ENCODE peak calls at places on chromosomes 3 and 15, in nine cellular contexts. B is neural progenitor cell, P is OCI-LY7, S is HCT116, H is hepatocyte, U is MM.1S, O is GM23338, D is SK-N-SH, F is PC-3. Z is an unnamed sample.

GRCh38 chr3:53496984-53497383 is 2.6 kb downstream of the CACNA1D start:
- DNase-seq in B (no peak), P (no peak), S (no peak), H (no peak), U (no peak), O (no peak), D (no peak), F (no peak), Z (no peak)

GRCh38 chr15:89121414-89121813 is 33.2 kb downstream of the ABHD2 start:
- DNase-seq in B (no peak), P (no peak), S (no peak), H (peak; percentile 77), U (no peak), O (no peak), D (no peak), F (peak; percentile 71), Z (no peak)

GRCh38 chr15:85993116-85993515 is 86.6 kb upstream of the AGBL1 start:
- DNase-seq in B (no peak), P (no peak), S (no peak), H (no peak), U (no peak), O (no peak), D (no peak), F (no peak), Z (no peak)

GRCh38 chr15:100900136-100900894 is 18.8 kb upstream of the LRRK1 start:
- DNase-seq in B (peak; percentile 32), P (no peak), S (no peak), H (no peak), U (no peak), O (no peak), D (no peak), F (no peak), Z (no peak)

GRCh38 chr3:126356373-126357298 is 572 bp downstream of the KLF15 start:
- DNase-seq in B (peak; percentile 72), P (peak; percentile 40), S (no peak), H (peak; percentile 44), U (no peak), O (peak; percentile 41), D (peak; percentile 82), F (no peak), Z (peak; percentile 49)

GRCh38 chr3:168093790-168094189 is 1.9 kb downstream of the GOLIM4 start:
- DNase-seq in B (no peak), P (no peak), S (no peak), H (no peak), U (no peak), O (no peak), D (no peak), F (no peak), Z (no peak)

GRCh38 chr3:46278816-46279672 is 36.8 kb downstream of the CCR3 start:
- DNase-seq in B (no peak), P (no peak), S (no peak), H (no peak), U (peak; percentile 79), O (no peak), D (no peak), F (no peak), Z (no peak)

GRCh38 chr15:90212221-90213079 is 11.3 kb downstream of the SEMA4B start:
- DNase-seq in B (no peak), P (no peak), S (no peak), H (peak; percentile 4), U (no peak), O (no peak), D (no peak), F (peak; percentile 88), Z (no peak)

GRCh38 chr3:111998661-111999641 is at the start of gene TAGLN3:
- DNase-seq in B (peak; percentile 96), P (peak; percentile 10), S (no peak), H (peak; percentile 45), U (peak; percentile 51), O (peak; percentile 78), D (peak; percentile 70), F (peak; percentile 33), Z (peak; percentile 56)

GRCh38 chr3:143644370-143645089 is 203.7 kb downstream of the SLC9A9 start:
- DNase-seq in B (peak; percentile 76), P (peak; percentile 26), S (peak; percentile 47), H (peak; percentile 84), U (peak; percentile 14), O (peak; percentile 85), D (peak; percentile 22), F (peak; percentile 74), Z (peak; percentile 87)

GRCh38 chr15:59208850-59209249 is 2.2 kb downstream of the LDHAL6B start:
- DNase-seq in B (no peak), P (no peak), S (no peak), H (no peak), U (no peak), O (no peak), D (no peak), F (peak; percentile 13), Z (peak; percentile 77)

GRCh38 chr3:13655074-13655913 is 106.4 kb downstream of the FBLN2 start:
- DNase-seq in B (peak; percentile 91), P (no peak), S (no peak), H (peak; percentile 85), U (no peak), O (peak; percentile 88), D (peak; percentile 96), F (peak; percentile 70), Z (peak; percentile 78)

GRCh38 chr3:69014022-69014580 is 617 bp upstream of the EOGT start:
- DNase-seq in B (no peak), P (no peak), S (no peak), H (no peak), U (no peak), O (no peak), D (no peak), F (no peak), Z (peak; percentile 24)

GRCh38 chr15:36232491-36232890 is 346.9 kb upstream of the CDIN1 start:
- DNase-seq in B (no peak), P (no peak), S (no peak), H (no peak), U (no peak), O (peak; percentile 69), D (no peak), F (no peak), Z (no peak)

GRCh38 chr15:62619105-62619504 is 423.4 kb upstream of the TPM1 start:
- DNase-seq in B (no peak), P (no peak), S (no peak), H (no peak), U (no peak), O (no peak), D (no peak), F (no peak), Z (peak; percentile 52)

GRCh38 chr15:62619526-62619925 is 423.0 kb upstream of the TPM1 start:
- DNase-seq in B (no peak), P (no peak), S (no peak), H (no peak), U (no peak), O (no peak), D (no peak), F (no peak), Z (peak; percentile 52)

GRCh38 chr15:62624541-62625399 is 417.8 kb upstream of the TPM1 start:
- DNase-seq in B (peak; percentile 29), P (no peak), S (no peak), H (no peak), U (no peak), O (no peak), D (no peak), F (no peak), Z (peak; percentile 96)

GRCh38 chr15:62625421-62626033 is 417.0 kb upstream of the TPM1 start:
- DNase-seq in B (no peak), P (no peak), S (no peak), H (peak; percentile 40), U (no peak), O (no peak), D (peak; percentile 66), F (no peak), Z (peak; percentile 86)

DNA sequence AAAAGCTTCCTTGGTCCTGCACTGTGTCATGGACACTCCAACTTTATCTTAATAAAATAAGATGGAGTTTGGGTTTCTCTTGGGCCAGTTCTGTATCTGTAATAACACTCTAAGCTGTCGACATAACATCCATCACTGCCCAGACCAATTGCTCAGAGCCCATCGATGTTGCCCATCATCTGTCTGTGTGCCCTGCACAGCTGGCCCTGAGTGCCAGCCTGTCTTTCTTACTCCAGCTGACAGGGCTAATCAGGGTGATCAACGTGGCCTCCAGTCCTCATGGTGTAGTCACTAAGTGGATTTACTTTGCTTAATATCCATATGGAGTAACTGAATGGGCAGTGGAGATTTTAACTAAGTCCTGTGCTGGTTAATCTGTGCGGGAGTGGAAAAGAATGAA is 419.8 kb upstream of the TPM1 start:
- DNase-seq in B (no peak), P (no peak), S (no peak), H (no peak), U (no peak), O (no peak), D (peak; percentile 75), F (no peak), Z (no peak)
- TF ChIP-seq EZH2phosphoT487 in B (no peak), P (no peak), S (no peak), H (no peak), U (no peak), O (no peak), D (no peak), F (no peak), Z (no peak)

GRCh38 chr3:23302276-23302675 is 99.1 kb downstream of the UBE2E2 start:
- DNase-seq in B (no peak), P (no peak), S (no peak), H (no peak), U (no peak), O (no peak), D (no peak), F (no peak), Z (peak; percentile 15)
- TF ChIP-seq EZH2phosphoT487 in B (no peak), P (no peak), S (no peak), H (no peak), U (no peak), O (no peak), D (no peak), F (no peak), Z (no peak)

DNA sequence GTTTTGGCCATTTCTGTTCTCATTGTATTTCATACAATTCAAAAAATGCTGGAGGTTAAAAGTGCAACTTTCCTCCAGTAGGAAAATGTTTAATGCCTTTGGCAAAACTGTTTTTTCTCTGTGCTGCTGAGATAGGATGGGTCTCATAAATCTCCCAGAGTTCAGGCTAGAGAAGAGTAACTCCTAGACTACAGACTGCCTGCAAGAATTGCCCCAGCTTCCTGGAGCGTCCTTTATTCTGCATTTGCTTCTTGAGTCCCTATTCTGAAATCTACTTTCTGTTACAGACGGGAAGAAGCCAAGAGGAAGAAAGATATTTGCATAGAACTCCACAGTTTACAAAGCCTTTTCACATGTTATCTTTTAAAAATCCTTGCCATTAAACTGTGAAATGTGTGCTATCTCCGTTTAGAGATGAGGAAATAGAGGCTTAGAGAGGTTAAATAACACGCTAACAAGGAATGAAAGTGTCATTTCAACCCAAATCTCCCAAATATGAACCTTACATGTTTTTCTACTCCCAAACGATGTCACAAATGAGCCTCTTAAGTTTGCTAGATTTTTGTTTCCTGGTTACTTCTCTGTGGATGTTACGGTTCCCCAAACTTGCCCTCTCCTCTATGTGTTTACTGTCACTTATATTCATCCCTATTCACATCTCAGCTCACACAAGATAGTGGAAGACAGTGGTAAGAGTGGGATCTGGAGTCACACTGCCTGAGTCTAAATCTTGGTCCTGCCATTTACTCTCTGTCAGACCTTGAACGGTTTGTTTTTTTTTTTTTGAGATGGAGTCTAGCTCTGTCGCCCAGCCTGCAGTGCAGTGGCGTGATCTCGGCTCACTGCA is 17.4 kb downstream of the NANOGP8 start:
- DNase-seq in B (no peak), P (no peak), S (no peak), H (no peak), U (no peak), O (no peak), D (no peak), F (no peak), Z (no peak)
- TF ChIP-seq EZH2phosphoT487 in B (no peak), P (no peak), S (no peak), H (no peak), U (no peak), O (no peak), D (no peak), F (no peak), Z (no peak)

GRCh38 chr3:196969660-196970546 is 1.3 kb upstream of the PIGZ start:
- DNase-seq in B (peak; percentile 86), P (peak; percentile 73), S (no peak), H (peak; percentile 86), U (peak; percentile 74), O (peak; percentile 76), D (peak; percentile 97), F (peak; percentile 76), Z (peak; percentile 79)
- TF ChIP-seq EZH2phosphoT487 in B (peak; percentile 24), P (no peak), S (no peak), H (no peak), U (no peak), O (no peak), D (no peak), F (no peak), Z (no peak)

Z was measured in GM23248.